ENCODE peak calls at places on chromosomes 4 and X, in six cellular contexts. X is HFFc6, P is SIG-M5, W is D341Med, E is T-helper 2 cell, S is T-helper 1 cell. T is an unnamed sample.

GRCh38 chrX:1609759-1610158 is 5.1 kb upstream of the ASMT start:
- DNase-seq in S (no peak), P (no peak), X (no peak), E (no peak), W (no peak), T (no peak)

GRCh38 chr4:114137984-114138383 is 158.5 kb upstream of the ARSJ start:
- DNase-seq in S (no peak), W (no peak), X (no peak), P (no peak), E (no peak), T (no peak)

GRCh38 chr4:151442002-151442401 is 33.0 kb downstream of the FHIP1A start:
- DNase-seq in E (no peak), W (no peak), S (no peak), X (no peak), P (no peak), T (no peak)

GRCh38 chrX:108139303-108139702 is 47.7 kb downstream of the ATG4A start:
- DNase-seq in W (peak; percentile 44), P (no peak), X (peak; percentile 23), E (peak; percentile 6), S (peak; percentile 3), T (no peak)

GRCh38 chr4:136505020-136505419 is 1027.3 kb downstream of the PCDH18 start:
- DNase-seq in P (no peak), S (no peak), X (no peak), W (no peak), E (no peak), T (no peak)

GRCh38 chrX:71183341-71183740 is 38.7 kb downstream of the NLGN3 start:
- DNase-seq in W (no peak), X (no peak), P (no peak), S (no peak), E (no peak), T (no peak)

GRCh38 chr4:183675625-183676024 is 16.5 kb downstream of the TRAPPC11 start:
- DNase-seq in X (no peak), P (no peak), E (no peak), S (no peak), W (no peak), T (no peak)

GRCh38 chr4:121650741-121651140 is 46.0 kb downstream of the ANXA5 start:
- DNase-seq in S (no peak), W (peak; percentile 71), X (no peak), P (no peak), E (no peak), T (no peak)

GRCh38 chr4:23135792-23136645 is 443.3 kb downstream of the GBA3 start:
- DNase-seq in X (peak; percentile 5), S (peak; percentile 22), E (peak; percentile 17), W (peak; percentile 33), P (no peak), T (no peak)

GRCh38 chrX:119895843-119896326 is at the start of gene AKAP14:
- DNase-seq in X (peak; percentile 6), P (no peak), S (no peak), E (no peak), W (peak; percentile 40), T (no peak)

GRCh38 chr4:86586160-86586572 is 7.9 kb upstream of the PTPN13 start:
- DNase-seq in E (no peak), X (peak; percentile 11), W (no peak), P (peak; percentile 71), S (no peak), T (no peak)

GRCh38 chr4:173057906-173058305 is 110.7 kb upstream of the GALNT7 start:
- DNase-seq in S (no peak), W (no peak), E (no peak), P (no peak), X (no peak), T (no peak)

GRCh38 chr4:3168029-3168428 is 80.9 kb upstream of the MSANTD1 start:
- DNase-seq in S (no peak), P (no peak), W (no peak), X (peak; percentile 30), E (no peak), T (no peak)